ENCODE peak calls at places on chromosome 6, in eight cellular contexts. W is right lobe of liver; A is GM23248; D is heart right ventricle; E is breast epithelium; G is mesenchymal stem cell; I is stomach; V is CD4-positive, alpha-beta memory T cell. T is an unnamed sample.

GRCh38 chr6:4055420-4056041 is 23.4 kb downstream of the FAM217A start:
- DNase-seq in G (peak; percentile 84), A (peak; percentile 85), V (no peak), E (no peak), I (peak; percentile 45), D (peak; percentile 30), W (no peak), T (no peak)

GRCh38 chr6:36139991-36140710 is 9.8 kb downstream of the MAPK13 start:
- DNase-seq in V (no peak), D (no peak), E (no peak), W (peak; percentile 30), I (no peak), G (no peak), A (no peak), T (no peak)

GRCh38 chr6:111367393-111368088 is 115.5 kb downstream of the REV3L start:
- DNase-seq in V (no peak), E (no peak), G (no peak), I (no peak), A (no peak), W (no peak), D (no peak), T (no peak)

GRCh38 chr6:10733863-10734262 is 11.0 kb downstream of the TMEM14C start:
- DNase-seq in V (no peak), G (no peak), E (no peak), D (no peak), I (no peak), A (no peak), W (no peak), T (no peak)

GRCh38 chr6:42959917-42960242 is 674 bp upstream of the GNMT start:
- DNase-seq in E (no peak), D (no peak), A (no peak), W (no peak), I (no peak), G (no peak), V (no peak), T (no peak)

GRCh38 chr6:58073263-58073662 is 755.8 kb downstream of the PRIM2 start:
- DNase-seq in I (no peak), G (no peak), D (no peak), W (no peak), V (no peak), E (no peak), A (no peak), T (no peak)

GRCh38 chr6:1957746-1958145 is 287.7 kb downstream of the GMDS start:
- DNase-seq in W (no peak), G (no peak), V (no peak), D (no peak), I (no peak), A (no peak), E (no peak), T (no peak)

GRCh38 chr6:30685157-30685976 is 1.1 kb downstream of the PPP1R18 start:
- DNase-seq in E (no peak), G (peak; percentile 63), V (no peak), W (no peak), D (no peak), I (no peak), A (peak; percentile 60), T (no peak)

GRCh38 chr6:106528521-106528920 is 100.8 kb downstream of the RTN4IP1 start:
- DNase-seq in A (no peak), I (no peak), W (no peak), V (no peak), D (no peak), G (no peak), E (no peak), T (no peak)

GRCh38 chr6:98467091-98467490 is 367.3 kb upstream of the POU3F2 start:
- DNase-seq in A (no peak), G (no peak), I (no peak), V (no peak), D (no peak), W (no peak), E (no peak), T (no peak)

GRCh38 chr6:168376120-168376519 is 56.5 kb upstream of the DACT2 start:
- DNase-seq in I (no peak), E (no peak), V (no peak), G (no peak), A (no peak), D (no peak), W (no peak), T (no peak)

GRCh38 chr6:168326294-168327261 is 7.0 kb upstream of the DACT2 start:
- DNase-seq in G (no peak), W (no peak), A (no peak), V (no peak), I (no peak), E (no peak), D (no peak), T (no peak)

GRCh38 chr6:474454-475185 is 83.1 kb downstream of the IRF4 start:
- DNase-seq in D (no peak), E (no peak), V (peak; percentile 66), W (no peak), G (no peak), I (peak; percentile 52), A (no peak), T (no peak)

GRCh38 chr6:170108890-170109587 is 181.8 kb downstream of the DLL1 start:
- DNase-seq in V (no peak), D (peak; percentile 1), G (no peak), W (peak; percentile 23), I (peak; percentile 16), E (peak; percentile 5), A (no peak), T (no peak)

GRCh38 chr6:38638941-38639497 is 710 bp downstream of the BTBD9 start:
- DNase-seq in A (peak; percentile 87), W (no peak), D (peak; percentile 50), G (peak; percentile 73), I (peak; percentile 60), E (no peak), V (no peak), T (peak; percentile 69)

GRCh38 chr6:4615891-4616290 is 160.3 kb upstream of the CDYL start:
- DNase-seq in V (no peak), G (no peak), I (no peak), A (peak; percentile 52), W (no peak), E (no peak), D (peak; percentile 27), T (no peak)

GRCh38 chr6:158667360-158667981 is 17.6 kb downstream of the SYTL3 start:
- DNase-seq in W (peak; percentile 42), E (no peak), A (no peak), I (no peak), V (no peak), D (no peak), G (no peak), T (peak; percentile 9)
- H3K4me1 ChIP-seq in W (no peaks in the 10 kb centered on the region), E (no peaks in the 10 kb centered on the region), A (peaks cover 8% of the 10 kb centered on the region), I (peaks cover 7% of the 10 kb centered on the region), V (no peaks in the 10 kb centered on the region), D (peaks cover 3% of the 10 kb centered on the region), G (peaks cover 1% of the 10 kb centered on the region), T (no peaks in the 10 kb centered on the region)

GRCh38 chr6:53113742-53114141 is 34.9 kb downstream of the GCM1 start:
- DNase-seq in I (no peak), E (no peak), V (no peak), D (no peak), W (no peak), A (no peak), G (no peak), T (no peak)
- H3K27ac ChIP-seq in I (peak overlapping the region; percentile 81), E (peak overlapping the region; percentile 72), V (no peak overlapping the region), D (no peak overlapping the region), W (no peak overlapping the region), A (no peak overlapping the region), G (no peak overlapping the region), T (no peak overlapping the region)

GRCh38 chr6:14763139-14763538 is 482.7 kb upstream of the JARID2 start:
- DNase-seq in I (no peak), W (no peak), G (peak; percentile 74), A (peak; percentile 60), E (no peak), D (no peak), V (no peak), T (no peak)

GRCh38 chr6:14765106-14765505 is 480.8 kb upstream of the JARID2 start:
- DNase-seq in V (no peak), D (no peak), W (no peak), G (peak; percentile 59), E (no peak), A (peak; percentile 62), I (no peak), T (no peak)

GRCh38 chr6:14765753-14766152 is 480.1 kb upstream of the JARID2 start:
- DNase-seq in G (no peak), V (no peak), E (no peak), I (no peak), D (no peak), A (no peak), W (no peak), T (no peak)

GRCh38 chr6:14762077-14762476 is 483.8 kb upstream of the JARID2 start:
- DNase-seq in I (no peak), A (no peak), E (no peak), D (no peak), V (no peak), G (no peak), W (peak; percentile 59), T (peak; percentile 52)

DNA sequence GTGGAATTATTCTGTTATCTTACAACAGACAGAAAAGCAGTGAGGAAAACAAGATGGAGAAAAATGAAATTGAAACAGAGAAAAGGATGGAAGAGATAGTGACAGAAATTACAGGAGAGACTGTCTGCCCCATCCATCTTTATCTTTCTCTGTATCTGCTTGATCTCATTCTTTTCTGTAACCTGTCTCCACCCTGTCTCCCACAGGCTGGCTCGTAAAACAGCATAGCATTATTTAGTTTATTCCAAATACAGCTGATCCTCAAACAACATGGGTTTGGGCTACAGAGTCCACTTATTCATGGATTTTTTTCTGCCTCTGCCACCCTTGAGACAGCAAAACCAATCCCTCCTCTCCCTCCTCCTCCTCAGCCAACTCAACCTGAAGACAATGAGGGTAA is 482.3 kb upstream of the JARID2 start:
- DNase-seq in E (no peak), D (no peak), A (no peak), G (no peak), V (no peak), W (no peak), I (no peak), T (no peak)
- H3K4me1 ChIP-seq in E (no peaks in the 10 kb centered on the region), D (peaks cover 15% of the 10 kb centered on the region), A (no peaks in the 10 kb centered on the region), G (no peaks in the 10 kb centered on the region), V (no peaks in the 10 kb centered on the region), W (peaks cover 40% of the 10 kb centered on the region), I (no peaks in the 10 kb centered on the region), T (peaks cover 5% of the 10 kb centered on the region)

GRCh38 chr6:44250067-44250717 is 3.3 kb downstream of the HSP90AB1 start:
- DNase-seq in A (no peak), G (no peak), V (no peak), I (no peak), W (no peak), D (no peak), E (no peak), T (no peak)
- H3K27ac ChIP-seq in A (peak overlapping the region; percentile 30), G (no peak overlapping the region), V (peak overlapping the region; percentile 10), I (no peak overlapping the region), W (peak overlapping the region; percentile 19), D (no peak overlapping the region), E (peak overlapping the region; percentile 36), T (no peak overlapping the region)